ENCODE peak calls at places on chromosomes 3 and 15, in ten cellular contexts. F is A549, E is neuronal stem cell, J is HepG2, Z is substantia nigra, X is AG04450, Y is foreskin keratinocyte, G is osteoblast, H is stomach, O is kidney. S is an unnamed sample.

GRCh38 chr15:35963316-35963715 is 417.4 kb upstream of the DPH6 start:
- DNase-seq in Y (no peak), G (no peak), F (no peak), J (no peak), Z (no peak), E (no peak), H (no peak), X (no peak), O (no peak), S (no peak)

GRCh38 chr15:56058986-56059385 is 65.6 kb upstream of the NEDD4 start:
- DNase-seq in E (no peak), J (no peak), O (no peak), G (no peak), H (no peak), Z (no peak), Y (no peak), X (no peak), F (no peak), S (no peak)

GRCh38 chr15:99486371-99487336 is 79.1 kb upstream of the MEF2A start:
- DNase-seq in X (no peak), Y (no peak), O (peak; percentile 95), G (peak; percentile 88), Z (peak; percentile 45), J (no peak), F (peak; percentile 79), E (peak; percentile 15), H (peak; percentile 80), S (no peak)

GRCh38 chr3:195711813-195712534 is 8.8 kb upstream of the MUC20 start:
- DNase-seq in Z (no peak), E (no peak), J (no peak), F (no peak), X (no peak), G (no peak), O (no peak), Y (no peak), H (no peak), S (no peak)

GRCh38 chr3:47380601-47381316 is at the start of gene PTPN23:
- DNase-seq in G (peak; percentile 99), X (peak; percentile 98), H (peak; percentile 99), Y (peak; percentile 98), E (peak; percentile 99), F (peak; percentile 93), O (peak; percentile 100), Z (peak; percentile 99), J (peak; percentile 97), S (peak; percentile 82)

GRCh38 chr3:28317438-28318022 is 31.0 kb upstream of the ZCWPW2 start:
- DNase-seq in H (no peak), J (peak; percentile 57), X (no peak), Z (no peak), O (no peak), E (peak; percentile 9), F (peak; percentile 43), Y (peak; percentile 39), G (peak; percentile 60), S (no peak)

GRCh38 chr3:194274424-194275085 is 76.6 kb downstream of the CPN2 start:
- DNase-seq in X (no peak), J (no peak), Z (no peak), Y (no peak), E (no peak), G (peak; percentile 91), O (no peak), H (no peak), F (no peak), S (no peak)

GRCh38 chr3:190131329-190131728 is 10.6 kb upstream of the P3H2 start:
- DNase-seq in J (no peak), X (no peak), G (no peak), O (no peak), Y (peak; percentile 82), Z (no peak), F (no peak), E (no peak), H (peak; percentile 52), S (no peak)

GRCh38 chr3:182962162-182962561 is 18.2 kb downstream of the DCUN1D1 start:
- DNase-seq in G (no peak), X (no peak), F (no peak), E (no peak), H (peak; percentile 49), Z (peak; percentile 13), J (no peak), O (no peak), Y (no peak), S (no peak)

GRCh38 chr3:59425371-59425770 is 375.5 kb upstream of the CFAP20DC start:
- DNase-seq in E (no peak), H (no peak), G (peak; percentile 71), J (peak; percentile 3), F (no peak), X (peak; percentile 82), O (no peak), Y (peak; percentile 76), Z (no peak), S (no peak)

GRCh38 chr15:58165661-58166060 is 27.5 kb downstream of the AQP9 start:
- DNase-seq in G (no peak), Y (no peak), E (no peak), X (no peak), O (peak; percentile 72), F (no peak), H (peak; percentile 76), J (peak; percentile 5), Z (peak; percentile 2), S (no peak)

GRCh38 chr3:71010731-71011455 is 572.6 kb downstream of the FOXP1 start:
- DNase-seq in Y (peak; percentile 66), G (no peak), X (no peak), O (no peak), Z (no peak), F (no peak), J (no peak), E (no peak), H (no peak), S (no peak)

GRCh38 chr3:181868576-181868975 is 156.9 kb downstream of the SOX2 start:
- DNase-seq in Z (no peak), E (no peak), H (no peak), G (no peak), X (no peak), O (no peak), J (no peak), Y (no peak), F (no peak), S (no peak)

GRCh38 chr3:68424796-68425460 is 507.4 kb downstream of the TAFA4 start:
- DNase-seq in Z (no peak), O (no peak), Y (no peak), X (no peak), F (no peak), H (no peak), G (no peak), E (no peak), J (no peak), S (no peak)

GRCh38 chr3:66372681-66373350 is 128.0 kb downstream of the LRIG1 start:
- DNase-seq in E (no peak), F (no peak), H (no peak), Z (peak; percentile 35), J (peak; percentile 10), O (no peak), G (no peak), X (no peak), Y (no peak), S (no peak)

DNA sequence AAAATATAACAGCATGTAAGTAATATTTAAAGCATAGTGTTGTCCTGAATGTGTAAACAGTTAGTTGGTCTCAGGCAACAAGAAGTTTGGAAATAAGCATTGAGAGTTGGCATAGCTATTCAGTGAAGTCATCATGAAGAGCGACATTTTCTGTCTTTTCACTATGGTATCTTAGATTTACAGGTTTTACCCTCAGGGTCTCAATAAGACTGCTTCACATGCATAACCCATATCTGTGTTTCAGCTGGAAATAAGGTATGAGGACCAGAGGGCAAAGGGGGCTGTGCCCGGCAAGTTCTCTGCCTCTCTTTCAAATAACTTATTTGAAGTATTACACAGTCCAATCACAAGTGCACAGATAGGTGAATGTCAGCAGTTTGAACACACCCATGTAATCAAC is 290.2 kb upstream of the CNTN3 start:
- DNase-seq in Z (no peak), J (no peak), Y (no peak), X (no peak), F (no peak), G (peak; percentile 54), E (no peak), H (no peak), O (no peak), S (no peak)
- H3K27ac ChIP-seq in Z (no peak overlapping the region), J (no peak overlapping the region), Y (no peak overlapping the region), X (no peak overlapping the region), F (no peak overlapping the region), G (no peak overlapping the region), E (no peak overlapping the region), H (no peak overlapping the region), O (no peak overlapping the region), S (no peak overlapping the region)

GRCh38 chr3:11560746-11561145 is 83.0 kb downstream of the VGLL4 start:
- DNase-seq in F (no peak), Z (no peak), E (no peak), J (no peak), G (peak; percentile 71), H (no peak), X (no peak), O (peak; percentile 48), Y (no peak), S (no peak)
- H3K27ac ChIP-seq in F (no peak overlapping the region), Z (peak overlapping the region; percentile 66), E (no peak overlapping the region), J (no peak overlapping the region), G (peak overlapping the region; percentile 97), H (peak overlapping the region; percentile 16), X (peak overlapping the region; percentile 31), O (no peak overlapping the region), Y (no peak overlapping the region), S (no peak overlapping the region)

GRCh38 chr3:98695816-98696215 is 67.3 kb upstream of the ST3GAL6 start:
- DNase-seq in E (no peak), G (peak; percentile 86), O (no peak), F (no peak), J (no peak), Z (no peak), H (no peak), X (no peak), Y (peak; percentile 20), S (no peak)
- H3K27ac ChIP-seq in E (no peak overlapping the region), G (peak overlapping the region; percentile 54), O (no peak overlapping the region), F (no peak overlapping the region), J (no peak overlapping the region), Z (no peak overlapping the region), H (no peak overlapping the region), X (no peak overlapping the region), Y (no peak overlapping the region), S (no peak overlapping the region)

GRCh38 chr3:99111235-99111634 is 209.7 kb upstream of the DCBLD2 start:
- DNase-seq in J (no peak), Y (peak; percentile 66), O (no peak), G (no peak), H (no peak), Z (no peak), X (no peak), F (no peak), E (no peak), S (no peak)

GRCh38 chr3:99108508-99108907 is 207.0 kb upstream of the DCBLD2 start:
- DNase-seq in H (no peak), Z (no peak), O (no peak), Y (peak; percentile 99), X (peak; percentile 91), J (no peak), E (no peak), G (peak; percentile 21), F (no peak), S (no peak)
- H3K27ac ChIP-seq in H (no peak overlapping the region), Z (no peak overlapping the region), O (no peak overlapping the region), Y (peak overlapping the region; percentile 89), X (no peak overlapping the region), J (no peak overlapping the region), E (no peak overlapping the region), G (peak overlapping the region; percentile 49), F (no peak overlapping the region), S (no peak overlapping the region)

S was measured in SK-N-MC.